ENCODE peak calls at places on chromosomes 4 and X, in six cellular contexts. F is GM23248; Y is tibial nerve; K is breast epithelium; U is CD8-positive, alpha-beta T cell; H is Panc1. P is an unnamed sample.

GRCh38 chrX:110180928-110181310 is 137.0 kb downstream of the AMMECR1 start:
- DNase-seq in F (peak), Y (no peak), K (no peak), U (no peak), H (no peak), P (no peak)

GRCh38 chr4:74376888-74377483 is 12.0 kb downstream of the EREG start:
- DNase-seq in F (peak), Y (no peak), K (no peak), U (no peak), H (no peak), P (no peak)

GRCh38 chr4:89305712-89306437 is 1.7 kb downstream of the GPRIN3 start:
- DNase-seq in F (peak), Y (no peak), K (no peak), U (no peak), H (no peak), P (no peak)

GRCh38 chrX:102042706-102043325 is 82.7 kb upstream of the TCEAL2 start:
- DNase-seq in F (peak), Y (no peak), K (no peak), U (no peak), H (no peak), P (no peak)

GRCh38 chrX:48578661-48579128 is 4.4 kb downstream of the RBM3 start:
- DNase-seq in F (no peak), Y (no peak), K (no peak), U (no peak), H (no peak), P (no peak)

GRCh38 chrX:25427873-25428555 is 412.2 kb upstream of the ARX start:
- DNase-seq in F (no peak), Y (no peak), K (no peak), U (no peak), H (no peak), P (no peak)

GRCh38 chr4:70183168-70183939 is 12.2 kb upstream of the ODAM start:
- DNase-seq in F (peak), Y (no peak), K (no peak), U (no peak), H (no peak), P (peak)

GRCh38 chr4:147247577-147247976 is 233.3 kb upstream of the EDNRA start:
- DNase-seq in F (no peak), Y (no peak), K (no peak), U (no peak), H (no peak), P (no peak)

GRCh38 chr4:105184316-105184988 is 37.8 kb downstream of the TET2 start:
- DNase-seq in F (no peak), Y (no peak), K (no peak), U (no peak), H (no peak), P (no peak)

GRCh38 chr4:183906736-183907651 is 1.9 kb downstream of the STOX2 start:
- DNase-seq in F (peak), Y (no peak), K (no peak), U (no peak), H (no peak), P (peak)

GRCh38 chrX:8815460-8816065 is 14.4 kb upstream of the FAM9A start:
- DNase-seq in F (peak), Y (peak), K (no peak), U (no peak), H (peak), P (peak)

GRCh38 chrX:101191217-101191750 is 28.3 kb upstream of the DRP2 start:
- DNase-seq in F (peak), Y (no peak), K (no peak), U (no peak), H (no peak), P (peak)

GRCh38 chr4:183840311-183840710 is 64.8 kb upstream of the STOX2 start:
- DNase-seq in F (peak), Y (peak), K (peak), U (peak), H (peak), P (no peak)

GRCh38 chrX:110992611-110993010 is 103.4 kb upstream of the PAK3 start:
- DNase-seq in F (peak), Y (no peak), K (no peak), U (no peak), H (peak), P (no peak)

GRCh38 chr4:135184715-135185114 is 983.1 kb upstream of the PABPC4L start:
- DNase-seq in F (no peak), Y (no peak), K (no peak), U (no peak), H (no peak), P (no peak)

GRCh38 chrX:110409925-110410324 is 51.3 kb downstream of the RTL9 start:
- DNase-seq in F (peak), Y (no peak), K (no peak), U (no peak), H (no peak), P (no peak)

GRCh38 chr4:26484032-26484515 is 6.2 kb downstream of the CCKAR start:
- DNase-seq in F (peak), Y (no peak), K (no peak), U (no peak), H (no peak), P (no peak)

GRCh38 chr4:132123870-132124623 is 1025.0 kb upstream of the PCDH10 start:
- DNase-seq in F (no peak), Y (no peak), K (no peak), U (no peak), H (peak), P (no peak)

GRCh38 chr4:145047151-145047550 is 50.8 kb downstream of the ANAPC10 start:
- DNase-seq in F (no peak), Y (peak), K (no peak), U (no peak), H (no peak), P (no peak)

GRCh38 chrX:75547783-75548182 is 24.9 kb upstream of the ZDHHC15 start:
- DNase-seq in F (peak), Y (peak), K (peak), U (no peak), H (no peak), P (no peak)

GRCh38 chr4:81421346-81422218 is 50.1 kb downstream of the RASGEF1B start:
- DNase-seq in F (peak), Y (peak), K (no peak), U (no peak), H (no peak), P (no peak)

GRCh38 chr4:81470456-81471327 is 1.0 kb downstream of the RASGEF1B start:
- DNase-seq in F (peak), Y (peak), K (no peak), U (peak), H (no peak), P (peak)

GRCh38 chr4:31391976-31392375 is 671.8 kb downstream of the PCDH7 start:
- DNase-seq in F (no peak), Y (no peak), K (no peak), U (no peak), H (no peak), P (no peak)

GRCh38 chrX:78747471-78747870 is at the start of gene LPAR4:
- DNase-seq in F (peak), Y (no peak), K (no peak), U (no peak), H (no peak), P (no peak)

GRCh38 chrX:153634832-153635231 is 12.2 kb upstream of the DUSP9 start:
- DNase-seq in F (no peak), Y (no peak), K (no peak), U (no peak), H (no peak), P (peak)

GRCh38 chrX:123835661-123836371 is 24.0 kb upstream of the XIAP start:
- DNase-seq in F (peak), Y (no peak), K (no peak), U (no peak), H (no peak), P (no peak)

GRCh38 chr4:157819693-157820464 is 352.9 kb downstream of the GASK1B start:
- DNase-seq in F (no peak), Y (no peak), K (no peak), U (no peak), H (no peak), P (peak)

GRCh38 chr4:94453534-94453963 is 1.8 kb downstream of the PDLIM5 start:
- DNase-seq in F (peak), Y (no peak), K (no peak), U (no peak), H (no peak), P (peak)

GRCh38 chr4:162485486-162485885 is 321.7 kb upstream of the FSTL5 start:
- DNase-seq in F (peak), Y (no peak), K (no peak), U (no peak), H (no peak), P (no peak)

GRCh38 chrX:151902813-151903591 is 9.7 kb upstream of the MAGEA4 start:
- DNase-seq in F (peak), Y (peak), K (no peak), U (no peak), H (peak), P (peak)

GRCh38 chr4:177596035-177596434 is 153.8 kb upstream of the AGA start:
- DNase-seq in F (peak), Y (no peak), K (no peak), U (peak), H (peak), P (peak)

GRCh38 chr4:150072906-150073714 is 5.1 kb upstream of the DCLK2 start:
- DNase-seq in F (peak), Y (no peak), K (no peak), U (no peak), H (no peak), P (peak)

GRCh38 chr4:124783847-124784246 is 71.3 kb upstream of the ANKRD50 start:
- DNase-seq in F (peak), Y (no peak), K (no peak), U (no peak), H (no peak), P (no peak)

GRCh38 chr4:183467246-183467645 is 22.8 kb downstream of the CDKN2AIP start:
- DNase-seq in F (no peak), Y (no peak), K (no peak), U (no peak), H (no peak), P (no peak)

GRCh38 chrX:147498796-147499195 is 412.9 kb upstream of the FMR1 start:
- DNase-seq in F (no peak), Y (no peak), K (no peak), U (no peak), H (no peak), P (no peak)

GRCh38 chr4:42359686-42360085 is 37.6 kb upstream of the SHISA3 start:
- DNase-seq in F (peak), Y (no peak), K (no peak), U (no peak), H (no peak), P (no peak)

GRCh38 chr4:16721618-16722291 is 176.7 kb downstream of the LDB2 start:
- DNase-seq in F (peak), Y (no peak), K (no peak), U (no peak), H (no peak), P (peak)

GRCh38 chr4:8870647-8871416 is 807 bp downstream of the HMX1 start:
- DNase-seq in F (no peak), Y (no peak), K (no peak), U (no peak), H (no peak), P (peak)

DNA sequence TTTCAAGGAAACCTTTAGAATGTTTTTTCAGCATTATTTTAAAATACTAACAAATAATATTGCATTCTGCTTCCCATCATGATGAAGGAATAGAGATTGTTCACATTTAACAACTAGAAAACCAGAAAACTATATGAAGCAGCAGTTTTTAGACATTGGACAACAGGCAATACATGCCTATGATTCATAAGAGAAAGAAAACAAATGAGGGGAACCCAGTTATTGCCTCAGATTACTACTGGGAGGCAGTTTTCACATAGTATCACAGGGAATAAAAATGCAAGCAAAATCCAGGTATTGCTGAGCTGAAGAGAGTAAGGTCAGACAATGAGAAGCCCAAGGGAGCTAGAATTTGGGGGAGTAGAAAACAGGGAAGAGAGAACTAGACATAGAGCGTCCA is 373.6 kb downstream of the MAPK10 start:
- DNase-seq in F (peak), Y (no peak), K (no peak), U (no peak), H (no peak), P (peak)
- H3K27ac ChIP-seq in F (no peak), Y (no peak), K (no peak), U (no peak), H (no peak), P (no peak)

GRCh38 chr4:5842456-5842855 is 50.4 kb downstream of the CRMP1 start:
- DNase-seq in F (no peak), Y (no peak), K (no peak), U (no peak), H (no peak), P (no peak)

GRCh38 chr4:5836943-5837342 is 55.9 kb downstream of the CRMP1 start:
- DNase-seq in F (no peak), Y (no peak), K (no peak), U (no peak), H (no peak), P (no peak)

GRCh38 chr4:5843573-5844239 is 49.2 kb downstream of the CRMP1 start:
- DNase-seq in F (no peak), Y (no peak), K (no peak), U (no peak), H (no peak), P (no peak)

GRCh38 chr4:5839751-5840674 is 52.9 kb downstream of the CRMP1 start:
- DNase-seq in F (peak), Y (peak), K (no peak), U (no peak), H (no peak), P (peak)

DNA sequence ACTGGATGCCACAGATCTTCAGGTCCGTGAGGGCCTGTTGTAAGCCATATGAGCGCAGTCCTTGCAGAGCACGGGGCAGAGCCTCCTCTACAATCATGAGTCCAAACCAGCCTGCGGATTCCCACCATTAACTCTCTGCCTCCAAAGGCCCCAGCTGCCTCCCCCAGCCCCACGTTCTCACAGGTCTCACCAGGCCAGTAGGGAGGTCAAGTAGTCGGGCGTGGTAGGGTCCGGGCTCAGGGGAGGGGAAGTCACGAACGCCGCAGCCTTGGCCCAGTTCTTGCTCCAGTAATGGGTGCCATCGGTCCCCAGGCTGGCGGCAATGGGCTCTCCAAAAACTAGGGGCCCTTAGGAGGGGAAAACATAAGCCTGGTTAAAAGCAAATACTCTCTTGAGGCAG is 53.6 kb downstream of the CRMP1 start:
- DNase-seq in F (no peak), Y (no peak), K (no peak), U (no peak), H (no peak), P (no peak)
- H3K27ac ChIP-seq in F (no peak), Y (no peak), K (no peak), U (no peak), H (no peak), P (no peak)

DNA sequence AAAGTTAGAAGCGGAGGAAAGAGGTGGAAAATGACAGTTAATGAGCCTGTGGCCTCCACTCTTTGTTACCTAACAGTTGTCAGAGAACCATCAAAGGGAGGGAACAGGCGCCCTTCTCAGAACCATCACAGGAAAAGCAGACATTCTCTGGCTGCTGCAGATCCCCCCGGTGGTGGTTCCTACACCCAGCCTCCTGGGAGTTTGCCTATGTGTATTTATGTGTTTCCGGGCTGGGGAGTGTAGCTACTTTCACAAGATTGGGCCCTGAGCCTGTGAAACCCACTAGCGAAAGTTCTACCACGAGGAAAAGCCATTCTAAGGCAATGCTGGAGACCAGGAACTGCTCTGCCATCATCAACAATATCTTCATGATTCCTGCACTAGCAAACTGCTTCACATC is 52.7 kb upstream of the BCOR start:
- DNase-seq in F (no peak), Y (no peak), K (no peak), U (no peak), H (no peak), P (peak)
- H3K27ac ChIP-seq in F (no peak), Y (no peak), K (no peak), U (no peak), H (peak), P (no peak)

GRCh38 chr4:52852696-52853095 is 9.4 kb upstream of the RASL11B start:
- DNase-seq in F (no peak), Y (no peak), K (no peak), U (no peak), H (no peak), P (no peak)
- H3K27ac ChIP-seq in F (peak), Y (no peak), K (peak), U (no peak), H (no peak), P (no peak)

DNA sequence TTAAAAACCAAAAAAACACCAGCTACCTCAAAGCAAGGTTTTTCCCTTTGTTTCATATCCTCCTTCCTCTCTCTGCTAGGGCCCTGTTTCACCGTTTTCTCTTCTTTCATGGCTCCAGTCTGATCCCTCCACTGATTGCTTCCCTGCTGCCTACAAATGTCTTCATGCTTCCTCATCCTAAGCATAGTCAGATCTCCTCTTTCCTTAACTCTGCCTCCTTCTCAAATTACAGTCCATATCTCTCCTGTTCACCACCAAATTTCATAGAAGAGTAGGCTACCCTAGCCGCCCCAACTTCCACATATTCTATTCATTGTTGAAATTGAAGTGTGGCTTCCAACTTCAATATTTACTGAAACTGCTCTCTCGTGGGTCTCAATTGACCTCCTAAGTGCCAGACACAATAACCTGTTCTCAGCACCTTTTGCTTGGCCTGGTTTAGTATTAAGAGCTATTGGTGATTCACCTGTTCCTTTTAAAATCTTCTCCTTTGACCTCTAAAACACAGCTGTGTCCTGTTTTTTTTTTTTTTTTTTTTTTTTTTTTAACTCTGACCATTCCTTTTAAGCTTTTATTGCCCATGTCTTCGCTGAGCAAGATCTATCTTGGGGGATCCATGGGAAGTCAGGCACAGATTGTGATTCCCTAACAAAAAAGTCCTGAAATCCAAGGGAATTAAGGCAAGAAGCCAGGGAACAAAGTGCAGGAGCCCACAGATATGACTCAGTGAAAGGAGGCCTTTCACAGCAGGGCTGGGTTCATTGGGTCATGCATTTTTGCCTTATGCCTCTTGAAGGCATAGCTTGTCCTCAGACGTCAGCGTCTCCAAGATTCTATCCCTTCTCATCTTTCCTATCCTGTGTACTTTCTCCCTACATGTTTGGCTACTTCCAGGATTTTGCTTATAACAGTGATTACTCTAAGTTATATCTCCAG is 85.4 kb downstream of the RPS3A start:
- DNase-seq in F (peak), Y (no peak), K (no peak), U (no peak), H (no peak), P (peak)
- H3K27ac ChIP-seq in F (peak), Y (peak), K (no peak), U (no peak), H (no peak), P (peak)

DNA sequence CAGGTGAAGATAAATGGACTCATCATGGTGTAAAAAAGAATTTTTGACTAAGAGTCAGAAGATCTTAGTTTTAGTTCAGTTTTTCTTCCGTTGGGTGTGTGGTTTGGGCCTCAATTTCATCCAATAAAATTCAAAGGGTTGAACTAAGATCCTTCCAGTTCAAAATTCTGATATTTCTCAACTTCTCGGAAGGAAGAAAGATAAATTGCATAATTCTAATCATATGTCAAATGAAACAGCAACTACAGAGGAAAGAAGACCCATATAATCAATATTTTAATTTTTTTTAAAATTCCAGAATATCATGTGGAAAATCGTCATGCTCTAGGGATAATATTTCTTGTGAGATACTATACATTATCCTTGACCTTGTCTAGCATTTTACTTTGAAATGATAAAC is 192.8 kb downstream of the SPRY1 start:
- DNase-seq in F (no peak), Y (no peak), K (no peak), U (no peak), H (no peak), P (no peak)
- H3K27ac ChIP-seq in F (no peak), Y (peak), K (no peak), U (no peak), H (peak), P (peak)

DNA sequence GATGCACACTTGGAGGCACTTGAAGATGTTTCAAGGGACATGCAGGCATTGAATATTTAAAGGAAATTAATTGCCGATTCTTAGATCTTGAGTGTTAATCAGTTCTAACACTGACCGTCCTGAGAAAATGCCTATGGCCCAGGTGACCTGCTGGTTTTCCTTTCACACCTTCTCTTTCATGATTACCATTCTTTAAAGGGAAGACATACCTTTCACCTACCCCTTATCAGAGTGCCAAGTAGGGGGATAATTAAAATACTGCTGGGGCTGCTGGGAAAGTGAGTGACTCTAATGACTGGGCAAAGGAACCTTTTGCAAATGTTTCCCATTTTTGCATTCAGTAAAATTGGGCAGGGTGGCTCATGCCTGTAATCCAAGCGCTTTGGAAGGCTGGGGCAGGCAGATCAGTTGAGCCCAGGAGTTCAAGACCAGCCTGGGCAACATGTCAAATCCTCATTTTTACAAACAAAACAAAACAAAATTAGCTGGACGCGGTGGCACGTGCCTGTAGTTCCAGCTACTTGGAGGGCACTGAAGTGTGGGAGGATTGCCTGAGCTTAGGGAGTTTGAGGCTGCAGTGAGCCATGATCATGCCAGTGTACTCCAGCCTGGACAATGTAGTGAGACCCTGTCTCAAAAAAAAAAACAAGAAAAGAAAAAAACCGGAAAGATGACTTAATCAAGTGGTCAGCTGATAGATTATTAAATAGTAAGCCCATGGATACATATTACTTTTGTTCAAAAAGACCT is 44.3 kb downstream of the TMEM131L start:
- DNase-seq in F (no peak), Y (no peak), K (no peak), U (no peak), H (no peak), P (no peak)
- H3K27ac ChIP-seq in F (no peak), Y (no peak), K (no peak), U (no peak), H (no peak), P (no peak)